ENCODE peak calls at places on chromosomes 13 and 19, in four cellular contexts. G is HEK293T, I is K562, U is HepG2. A is an unnamed sample.

GRCh38 chr13:51956717-51957116 is 54.5 kb downstream of the ATP7B start:
- DNase-seq in G (no peak), I (no peak), U (no peak), A (no peak)

GRCh38 chr19:5138606-5139594 is 170.0 kb downstream of the KDM4B start:
- DNase-seq in G (no peak), I (peak), U (no peak), A (peak)

GRCh38 chr19:17322854-17323253 is 11.8 kb downstream of the ANO8 start:
- DNase-seq in G (no peak), I (no peak), U (no peak), A (no peak)

GRCh38 chr13:97258801-97259200 is 36.7 kb downstream of the MBNL2 start:
- DNase-seq in G (no peak), I (no peak), U (no peak), A (no peak)

GRCh38 chr19:47111081-47111589 is 2.4 kb downstream of the ZC3H4 start:
- DNase-seq in G (peak), I (peak), U (no peak), A (no peak)

GRCh38 chr19:29672319-29672932 is 7.2 kb downstream of the PLEKHF1 start:
- DNase-seq in G (no peak), I (no peak), U (no peak), A (no peak)

GRCh38 chr13:97567510-97568243 is 133.7 kb downstream of the RAP2A start:
- DNase-seq in G (no peak), I (no peak), U (peak), A (peak)

GRCh38 chr13:100275746-100276145 is 186.9 kb downstream of the PCCA start:
- DNase-seq in G (no peak), I (no peak), U (no peak), A (no peak)

GRCh38 chr13:30241537-30241936 is 65.8 kb downstream of the KATNAL1 start:
- DNase-seq in G (no peak), I (no peak), U (no peak), A (peak)

GRCh38 chr19:10784257-10784656 is 51.8 kb downstream of the TMED1 start:
- DNase-seq in G (no peak), I (no peak), U (no peak), A (no peak)

GRCh38 chr13:23608704-23609413 is 38.6 kb downstream of the TNFRSF19 start:
- DNase-seq in G (no peak), I (no peak), U (peak), A (no peak)

GRCh38 chr13:23608138-23608537 is 37.9 kb downstream of the TNFRSF19 start:
- DNase-seq in G (no peak), I (no peak), U (no peak), A (no peak)

GRCh38 chr13:23610187-23610576 is 40.0 kb downstream of the TNFRSF19 start:
- DNase-seq in G (no peak), I (no peak), U (peak), A (no peak)

GRCh38 chr13:23610966-23611486 is 40.8 kb downstream of the TNFRSF19 start:
- DNase-seq in G (no peak), I (no peak), U (no peak), A (no peak)

DNA sequence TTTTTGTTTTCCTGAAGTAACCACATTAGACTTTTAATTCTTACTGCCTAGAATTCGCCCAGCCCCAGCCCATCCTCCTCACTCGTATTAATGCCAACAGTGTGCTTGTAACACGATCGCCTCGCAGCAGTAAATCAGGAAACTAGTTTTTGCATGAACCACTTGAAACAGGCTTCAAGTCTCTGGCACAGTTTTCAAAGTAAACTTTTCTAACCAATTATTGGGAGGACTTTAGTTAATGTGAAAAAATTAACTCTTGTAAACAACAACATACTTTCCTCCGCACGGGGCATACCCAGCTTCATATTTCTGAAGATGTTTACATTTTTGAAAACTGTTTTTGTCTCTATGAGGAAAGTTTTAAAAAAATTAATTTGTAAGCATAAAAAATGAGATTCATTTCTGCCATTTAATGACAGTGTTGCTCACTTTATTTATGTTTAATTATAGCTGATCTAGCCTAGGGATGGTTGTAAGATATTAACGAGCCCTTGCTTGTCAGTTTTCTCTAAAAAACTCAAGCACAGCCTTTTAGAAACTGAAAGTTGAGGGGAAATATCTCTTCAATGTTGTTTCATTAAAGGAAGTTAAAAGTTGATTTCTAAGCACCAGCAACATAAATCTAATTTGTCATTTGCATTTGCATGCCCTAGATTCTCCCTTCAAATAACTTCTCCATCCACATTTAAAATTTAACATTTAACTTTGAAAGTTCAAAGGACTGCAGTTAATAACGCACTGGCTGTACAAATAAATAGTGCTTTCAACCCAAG is 39.4 kb downstream of the TNFRSF19 start:
- DNase-seq in G (no peak), I (no peak), U (no peak), A (no peak)
- TF ChIP-seq TARDBP in G (no peak), I (no peak), U (no peak), A (no peak)

DNA sequence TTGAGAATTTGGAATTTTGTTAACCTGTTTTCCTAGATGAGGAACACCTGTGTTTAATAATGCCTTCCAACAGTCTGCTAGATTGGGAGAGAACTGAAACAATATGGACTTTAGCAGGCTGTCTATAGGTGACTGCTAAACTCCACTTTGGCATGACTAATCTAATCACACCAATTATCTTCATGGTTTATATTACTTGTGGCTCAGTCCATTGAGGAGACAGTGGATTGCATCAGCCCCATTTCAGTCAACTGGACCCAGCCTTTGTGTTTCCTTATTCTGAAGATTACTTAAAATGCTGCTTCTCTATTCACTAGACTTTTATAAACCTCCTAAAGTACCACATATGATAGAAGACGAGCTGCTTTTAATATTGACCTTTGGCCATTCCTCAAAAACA is 295.6 kb downstream of the NDFIP2 start:
- DNase-seq in G (no peak), I (no peak), U (no peak), A (no peak)
- TF ChIP-seq TARDBP in G (no peak), I (no peak), U (no peak), A (no peak)

DNA sequence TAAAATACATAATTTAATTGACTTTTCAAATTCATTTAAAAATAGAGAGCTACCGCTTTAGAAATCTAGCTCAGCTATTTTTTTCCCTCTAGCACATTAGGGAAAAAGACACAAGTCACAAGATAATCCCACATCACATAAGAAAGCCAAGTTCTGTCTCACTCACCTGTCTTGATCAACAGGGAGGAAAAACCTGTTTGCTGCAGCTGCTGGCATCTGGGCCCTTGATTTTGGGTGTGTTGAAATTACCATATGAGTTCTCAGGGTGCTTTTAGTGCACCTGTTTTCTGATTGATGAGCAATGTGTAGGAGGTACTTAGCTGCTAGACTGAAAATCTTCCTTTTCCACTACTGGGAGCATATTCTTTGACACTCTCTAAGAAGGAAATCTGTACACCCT is 53.8 kb downstream of the ZDHHC20 start:
- DNase-seq in G (no peak), I (no peak), U (no peak), A (no peak)
- TF ChIP-seq TARDBP in G (no peak), I (no peak), U (no peak), A (no peak)

GRCh38 chr13:113599396-113599795 is 14.8 kb downstream of the TFDP1 start:
- DNase-seq in G (no peak), I (no peak), U (no peak), A (no peak)
- TF ChIP-seq TARDBP in G (no peak), I (no peak), U (no peak), A (no peak)

GRCh38 chr19:1860821-1861598 is 2.4 kb downstream of the KLF16 start:
- DNase-seq in G (no peak), I (no peak), U (no peak), A (no peak)

GRCh38 chr19:1863308-1863637 is at the start of gene KLF16:
- DNase-seq in G (no peak), I (no peak), U (no peak), A (no peak)

GRCh38 chr19:1861599-1862031 is 1.8 kb downstream of the KLF16 start:
- DNase-seq in G (no peak), I (peak), U (no peak), A (no peak)

GRCh38 chr19:1862424-1863307 is 713 bp downstream of the KLF16 start:
- DNase-seq in G (peak), I (peak), U (no peak), A (no peak)

GRCh38 chr19:1862068-1862423 is 1.3 kb downstream of the KLF16 start:
- DNase-seq in G (no peak), I (no peak), U (no peak), A (no peak)
- TF ChIP-seq TARDBP in G (no peak), I (no peak), U (no peak), A (no peak)

GRCh38 chr19:38044267-38045111 is 137.5 kb downstream of the SIPA1L3 start:
- DNase-seq in G (no peak), I (no peak), U (no peak), A (no peak)

GRCh38 chr19:38047048-38047435 is 140.0 kb downstream of the SIPA1L3 start:
- DNase-seq in G (no peak), I (no peak), U (no peak), A (no peak)

GRCh38 chr19:38047641-38048040 is 140.6 kb downstream of the SIPA1L3 start:
- DNase-seq in G (no peak), I (no peak), U (no peak), A (no peak)

GRCh38 chr19:38045554-38046253 is 138.7 kb downstream of the SIPA1L3 start:
- DNase-seq in G (no peak), I (no peak), U (no peak), A (no peak)

DNA sequence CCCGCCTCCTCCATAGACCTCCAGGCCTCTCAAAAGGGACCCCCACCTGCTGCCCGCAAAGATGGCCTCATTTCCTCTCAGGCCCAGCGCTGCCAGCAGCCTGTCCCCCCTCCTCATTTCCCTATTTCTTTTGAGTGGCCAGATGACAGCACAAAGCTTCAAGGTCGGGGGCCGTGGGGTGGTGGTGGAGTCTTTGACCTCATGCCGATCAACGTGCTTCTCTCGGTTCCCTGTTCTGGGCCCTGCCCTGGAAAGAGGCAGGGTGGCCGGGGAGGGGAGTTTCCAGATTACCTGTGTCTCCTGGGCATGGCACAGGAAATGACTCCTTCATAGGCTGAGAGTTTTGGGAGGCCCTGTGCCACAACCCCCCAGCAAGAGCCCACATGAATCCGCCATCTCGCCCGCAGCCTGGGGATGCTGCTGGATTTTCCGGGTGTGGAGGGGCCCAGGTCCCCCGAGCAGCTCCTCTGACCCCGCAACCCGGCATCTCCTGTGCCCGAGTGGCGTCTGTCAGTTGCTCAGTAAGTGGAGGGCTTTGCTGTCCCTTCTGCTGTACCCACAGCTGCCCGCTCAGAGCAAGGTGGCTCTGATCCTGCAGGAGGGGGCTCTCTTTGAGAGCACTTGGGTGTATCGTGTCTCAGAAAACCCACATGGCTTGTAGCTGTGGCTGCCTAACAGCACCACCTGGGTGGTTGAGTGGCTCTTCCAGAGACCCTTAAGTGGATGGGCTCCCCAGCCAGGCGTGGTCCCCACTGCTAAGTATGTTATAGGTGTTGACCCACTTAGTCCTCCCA is 139.4 kb downstream of the SIPA1L3 start:
- DNase-seq in G (no peak), I (no peak), U (no peak), A (peak)
- TF ChIP-seq TARDBP in G (no peak), I (no peak), U (no peak), A (no peak)

DNA sequence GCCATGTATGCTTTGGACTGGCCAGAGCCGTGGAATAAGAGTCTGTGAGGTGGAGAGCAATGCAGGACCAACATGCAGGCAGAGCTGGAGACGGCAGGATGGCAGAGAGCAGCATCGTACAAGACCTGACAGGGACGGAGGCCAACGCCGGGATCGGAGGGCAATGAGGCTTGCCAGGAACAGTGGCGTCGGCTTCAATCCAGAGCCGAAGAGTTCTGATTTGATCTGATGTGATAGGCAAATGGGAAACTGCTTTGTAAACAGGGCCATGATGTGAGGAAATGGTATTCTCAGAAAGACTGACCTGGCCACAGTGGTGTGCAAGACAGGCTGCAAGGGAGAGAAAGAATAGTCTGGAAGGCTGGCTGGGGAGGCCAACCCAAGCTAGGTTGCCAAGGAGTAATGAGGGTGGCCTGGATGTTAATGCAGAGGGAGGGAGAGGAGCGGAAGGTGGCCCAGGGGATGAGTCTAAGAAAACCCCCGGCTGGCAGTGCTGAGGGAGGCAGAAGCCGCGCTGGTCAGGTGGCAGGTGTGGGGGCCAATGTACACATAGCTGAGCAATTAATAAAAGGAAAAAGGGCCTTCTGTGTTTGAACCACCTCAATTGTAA is 26.7 kb downstream of the RCBTB2 start:
- DNase-seq in G (no peak), I (no peak), U (no peak), A (no peak)
- TF ChIP-seq TARDBP in G (no peak), I (no peak), U (no peak), A (no peak)

GRCh38 chr13:45678282-45678681 is 23.8 kb upstream of the CBY2 start:
- DNase-seq in G (no peak), I (no peak), U (no peak), A (no peak)
- TF ChIP-seq TARDBP in G (no peak), I (no peak), U (no peak), A (no peak)

GRCh38 chr13:39559838-39560237 is 43.2 kb downstream of the LHFPL6 start:
- DNase-seq in G (no peak), I (no peak), U (no peak), A (no peak)

GRCh38 chr13:39566216-39566869 is 36.6 kb downstream of the LHFPL6 start:
- DNase-seq in G (no peak), I (no peak), U (no peak), A (no peak)

GRCh38 chr13:39567569-39567968 is 35.4 kb downstream of the LHFPL6 start:
- DNase-seq in G (no peak), I (no peak), U (no peak), A (no peak)

GRCh38 chr13:39561971-39562370 is 41.0 kb downstream of the LHFPL6 start:
- DNase-seq in G (no peak), I (no peak), U (no peak), A (no peak)

DNA sequence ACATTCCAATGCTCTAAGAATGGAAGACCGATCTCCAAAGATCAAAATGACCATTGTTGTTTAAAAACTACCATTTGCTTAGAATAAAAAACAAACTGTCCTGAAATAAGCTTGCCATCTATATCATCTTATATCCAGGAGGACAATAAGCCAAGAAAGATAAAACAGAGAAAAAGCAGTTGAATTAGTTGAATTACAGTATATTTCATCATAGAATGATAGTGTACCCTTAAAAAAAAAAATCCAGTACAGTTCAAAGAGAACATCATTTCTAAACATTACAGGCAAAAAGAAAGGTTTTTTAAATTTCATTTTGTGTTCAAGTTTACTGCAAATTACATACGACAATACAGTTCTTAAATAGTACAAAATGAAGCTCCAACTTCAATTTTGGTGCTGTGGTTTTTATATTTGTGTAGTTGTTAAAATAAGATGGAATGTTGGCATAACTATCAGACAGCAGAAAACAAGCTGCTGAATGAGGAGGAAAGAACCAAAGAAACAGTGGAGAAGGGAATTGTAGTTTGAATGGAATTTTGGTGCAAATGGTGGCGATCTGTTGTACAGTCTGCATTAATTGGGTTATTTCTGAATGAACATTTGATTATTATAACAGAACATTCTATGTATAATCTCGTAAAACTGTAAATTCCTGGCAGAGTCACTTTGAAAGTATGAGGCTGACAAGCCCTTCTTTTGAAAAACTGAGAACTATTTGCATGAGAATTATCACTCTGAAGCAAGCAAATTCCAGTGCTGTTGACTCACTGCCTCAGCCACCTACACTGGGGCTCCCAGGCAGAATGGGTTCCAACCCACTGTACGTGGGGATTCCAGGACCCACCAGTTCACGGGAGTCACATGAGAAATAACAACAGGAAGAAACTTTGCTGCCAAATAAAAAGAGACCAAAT is 37.7 kb downstream of the LHFPL6 start:
- DNase-seq in G (no peak), I (no peak), U (peak), A (no peak)
- TF ChIP-seq TARDBP in G (no peak), I (no peak), U (no peak), A (no peak)

GRCh38 chr13:31749929-31750328 is 10.6 kb downstream of the RXFP2 start:
- DNase-seq in G (no peak), I (no peak), U (no peak), A (no peak)
- TF ChIP-seq TARDBP in G (no peak), I (no peak), U (no peak), A (no peak)

A was measured in GM12878.